ENCODE peak calls at places on chromosomes 13 and 19, in eight cellular contexts. A is GM23248, L is PC-3, F is hepatocyte, H is GM23338, R is SK-N-SH, B is MM.1S, K is HCT116. C is an unnamed sample. For H3K27me3, the result is how much of the 10 kb centered on the place peaks cover.

GRCh38 chr19:48896191-48896720 is 2.3 kb downstream of the TULP2 start:
- DNase-seq in A (peak), L (no peak), F (peak), H (peak), R (peak), B (no peak), K (no peak), C (peak)

GRCh38 chr19:42081584-42082258 is 5.8 kb downstream of the ZNF574 start:
- DNase-seq in A (peak), L (peak), F (peak), H (peak), R (peak), B (peak), K (no peak), C (no peak)

GRCh38 chr13:59643906-59644626 is 519.7 kb downstream of the DIAPH3 start:
- DNase-seq in A (no peak), L (no peak), F (no peak), H (peak), R (no peak), B (no peak), K (no peak), C (no peak)

GRCh38 chr13:41858783-41859182 is 102.1 kb downstream of the VWA8 start:
- DNase-seq in A (no peak), L (no peak), F (peak), H (no peak), R (no peak), B (no peak), K (no peak), C (no peak)

GRCh38 chr13:74026753-74027152 is 107.5 kb downstream of the KLF12 start:
- DNase-seq in A (no peak), L (peak), F (peak), H (peak), R (no peak), B (peak), K (no peak), C (no peak)

GRCh38 chr13:90968510-90968909 is 379.0 kb upstream of the MIR17HG start:
- DNase-seq in A (peak), L (peak), F (peak), H (peak), R (peak), B (no peak), K (peak), C (peak)

GRCh38 chr19:6273701-6274601 is 5.8 kb downstream of the MLLT1 start:
- DNase-seq in A (peak), L (peak), F (peak), H (no peak), R (peak), B (no peak), K (no peak), C (no peak)

GRCh38 chr19:55540619-55541018 is 3.7 kb upstream of the SBK2 start:
- DNase-seq in A (no peak), L (no peak), F (no peak), H (no peak), R (no peak), B (no peak), K (no peak), C (no peak)

GRCh38 chr13:24671367-24672117 is 8.7 kb upstream of the ATP12A start:
- DNase-seq in A (peak), L (peak), F (peak), H (peak), R (peak), B (no peak), K (peak), C (peak)

GRCh38 chr19:16888629-16889371 is at the start of gene F2RL3:
- DNase-seq in A (peak), L (no peak), F (no peak), H (peak), R (peak), B (peak), K (no peak), C (no peak)

GRCh38 chr13:80603351-80603750 is 262.4 kb upstream of the SPRY2 start:
- DNase-seq in A (no peak), L (no peak), F (no peak), H (no peak), R (no peak), B (no peak), K (no peak), C (no peak)

GRCh38 chr13:99796175-99796819 is 175.3 kb downstream of the ZIC5 start:
- DNase-seq in A (peak), L (peak), F (peak), H (peak), R (no peak), B (peak), K (no peak), C (peak)
- TF ChIP-seq EZH2phosphoT487 in A (no peak), L (no peak), F (no peak), H (no peak), R (no peak), B (no peak), K (no peak), C (no peak)

GRCh38 chr13:110346661-110347067 is 39.6 kb downstream of the COL4A2 start:
- DNase-seq in A (peak), L (peak), F (no peak), H (no peak), R (no peak), B (no peak), K (peak), C (no peak)

GRCh38 chr13:110347535-110348308 is 40.6 kb downstream of the COL4A2 start:
- DNase-seq in A (peak), L (peak), F (no peak), H (no peak), R (no peak), B (no peak), K (peak), C (no peak)

GRCh38 chr13:110345701-110346100 is 38.6 kb downstream of the COL4A2 start:
- DNase-seq in A (no peak), L (no peak), F (no peak), H (no peak), R (no peak), B (no peak), K (no peak), C (no peak)

GRCh38 chr13:110348309-110348625 is 41.2 kb downstream of the COL4A2 start:
- DNase-seq in A (no peak), L (no peak), F (no peak), H (no peak), R (no peak), B (no peak), K (no peak), C (no peak)

GRCh38 chr13:110347088-110347487 is 40.0 kb downstream of the COL4A2 start:
- DNase-seq in A (no peak), L (no peak), F (no peak), H (no peak), R (no peak), B (no peak), K (no peak), C (no peak)
- H3K27me3 ChIP-seq in A (under half), L (under half), F (under half), H (under half), R (under half), B (under half), K (under half), C (under half)

GRCh38 chr19:39996218-39996810 is 546 bp upstream of the ZNF546 start:
- DNase-seq in A (peak), L (peak), F (peak), H (no peak), R (peak), B (peak), K (peak), C (no peak)

GRCh38 chr19:39995794-39996193 is 1.1 kb upstream of the ZNF546 start:
- DNase-seq in A (no peak), L (no peak), F (no peak), H (no peak), R (no peak), B (no peak), K (no peak), C (no peak)

GRCh38 chr19:39997595-39998216 is 846 bp downstream of the ZNF546 start:
- DNase-seq in A (peak), L (no peak), F (no peak), H (no peak), R (peak), B (peak), K (no peak), C (no peak)

GRCh38 chr19:39996811-39997594 is at the start of gene ZNF546:
- DNase-seq in A (peak), L (peak), F (peak), H (peak), R (peak), B (peak), K (peak), C (peak)

GRCh38 chr19:39998511-39998910 is 1.7 kb downstream of the ZNF546 start:
- DNase-seq in A (peak), L (peak), F (no peak), H (no peak), R (no peak), B (no peak), K (no peak), C (no peak)
- TF ChIP-seq EZH2phosphoT487 in A (no peak), L (no peak), F (no peak), H (no peak), R (no peak), B (no peak), K (no peak), C (no peak)

DNA sequence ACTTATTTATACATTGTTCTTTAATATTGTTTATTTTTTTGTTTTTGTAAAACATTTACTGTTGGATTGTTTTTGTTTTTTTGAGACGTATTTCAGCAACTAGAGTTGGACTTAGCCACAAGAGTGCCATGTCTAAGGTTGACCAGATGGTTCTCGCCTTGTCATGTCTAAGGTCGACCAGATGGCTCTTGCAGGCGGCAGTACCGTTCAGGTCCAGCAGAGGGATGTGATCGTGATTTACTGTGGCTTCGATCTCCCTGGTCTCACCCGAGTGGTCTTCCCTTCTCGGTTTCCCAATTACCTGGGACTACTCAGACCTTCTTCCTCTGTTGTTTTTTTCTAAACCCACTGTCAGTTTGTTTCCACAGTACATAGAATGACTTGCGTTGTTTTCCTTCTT is 1438.6 kb downstream of the UQCRFS1 start:
- DNase-seq in A (peak), L (peak), F (no peak), H (peak), R (no peak), B (no peak), K (no peak), C (no peak)
- H3K27me3 ChIP-seq in A (under half), L (under half), F (under half), H (under half), R (under half), B (under half), K (under half), C (under half)

GRCh38 chr13:37382156-37382555 is 216.4 kb downstream of the POSTN start:
- DNase-seq in A (no peak), L (no peak), F (no peak), H (no peak), R (no peak), B (no peak), K (no peak), C (no peak)
- TF ChIP-seq EZH2phosphoT487 in A (no peak), L (no peak), F (no peak), H (no peak), R (no peak), B (no peak), K (no peak), C (no peak)

DNA sequence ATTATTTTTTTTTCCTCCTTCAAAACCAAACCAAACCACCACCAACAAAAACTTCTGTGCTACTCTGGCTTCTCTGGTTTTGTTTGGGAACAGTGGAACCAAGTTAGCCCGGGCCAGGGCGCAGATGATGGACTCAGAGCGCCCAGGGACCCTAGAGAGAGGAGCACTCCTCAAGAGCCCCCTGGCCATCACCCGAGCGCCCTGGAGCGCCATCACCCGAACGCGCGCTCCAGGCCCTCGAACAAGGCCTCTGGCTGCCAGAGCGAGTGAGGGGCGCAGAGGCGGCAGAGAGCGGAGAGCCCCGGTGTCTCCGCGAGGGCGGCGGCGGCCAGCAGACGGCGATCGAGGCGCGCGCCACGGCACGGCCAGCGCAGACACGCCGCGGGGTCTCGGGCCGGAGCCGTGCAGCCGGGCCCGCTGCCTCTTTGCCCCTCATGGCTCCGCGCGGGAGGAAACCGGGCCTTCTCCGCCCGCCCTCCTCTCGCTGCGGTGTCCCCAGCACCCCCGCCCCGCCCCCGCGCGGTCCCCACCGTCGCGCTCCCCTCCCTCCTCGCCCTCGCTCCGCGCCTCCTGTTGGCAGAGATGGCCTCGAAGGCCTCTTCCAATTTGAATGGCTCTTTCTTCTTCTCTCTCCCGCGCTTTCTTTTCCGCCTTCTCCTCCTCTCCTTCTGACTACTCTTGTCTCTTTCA is 4.2 kb upstream of the SOX1 start:
- DNase-seq in A (no peak), L (no peak), F (no peak), H (peak), R (peak), B (no peak), K (no peak), C (peak)
- H3K27me3 ChIP-seq in A (half or more), L (under half), F (half or more), H (half or more), R (half or more), B (under half), K (under half), C (half or more)

GRCh38 chr19:18601875-18602274 is 4.7 kb downstream of the CRLF1 start:
- DNase-seq in A (no peak), L (no peak), F (no peak), H (no peak), R (peak), B (no peak), K (no peak), C (no peak)
- TF ChIP-seq EZH2phosphoT487 in A (no peak), L (no peak), F (no peak), H (no peak), R (no peak), B (no peak), K (no peak), C (no peak)

GRCh38 chr19:33685541-33685940 is 63.8 kb downstream of the CHST8 start:
- DNase-seq in A (no peak), L (no peak), F (no peak), H (no peak), R (peak), B (no peak), K (no peak), C (no peak)
- H3K27me3 ChIP-seq in A (under half), L (under half), F (under half), H (under half), R (under half), B (under half), K (under half), C (under half)

GRCh38 chr19:30648321-30648720 is 276.1 kb downstream of the ZNF536 start:
- DNase-seq in A (peak), L (no peak), F (no peak), H (no peak), R (peak), B (no peak), K (no peak), C (no peak)
- TF ChIP-seq EZH2phosphoT487 in A (no peak), L (no peak), F (no peak), H (no peak), R (no peak), B (no peak), K (no peak), C (no peak)

DNA sequence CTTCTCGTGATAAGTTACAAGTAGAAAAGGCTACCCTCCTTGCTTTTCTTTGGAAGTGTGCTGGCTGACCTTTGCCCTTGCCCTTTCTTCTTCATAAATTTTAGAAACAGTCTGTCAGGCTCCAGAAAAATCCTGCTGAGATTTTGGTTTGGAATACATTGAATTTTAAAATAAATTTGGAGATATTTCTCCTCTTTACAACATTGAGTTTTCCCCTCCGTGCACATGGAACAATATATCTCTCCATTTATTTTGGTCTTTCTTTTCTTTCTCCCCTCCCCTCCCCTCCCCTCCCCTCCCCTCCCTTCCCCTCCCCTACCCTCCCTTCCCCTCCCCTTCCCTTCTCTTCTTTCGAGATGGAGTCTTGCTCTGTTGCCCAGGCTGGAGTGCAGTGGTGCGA is 8.6 kb downstream of the KLK4 start:
- DNase-seq in A (no peak), L (no peak), F (no peak), H (no peak), R (no peak), B (no peak), K (no peak), C (no peak)
- H3K27me3 ChIP-seq in A (under half), L (under half), F (under half), H (under half), R (under half), B (under half), K (under half), C (under half)